ENCODE peak calls at places on chromosomes 7 and 10, in four cellular contexts. One of them, this sample, is unnamed.
A peak's percentile ranks its signal among the peaks of the same experiment; 100 is the strongest.

GRCh38 chr10:78510566-78511323 is 477.1 kb downstream of the RPS24 start:
- DNase-seq in NCI-H2171 treated with DMSO at 0.1 percent for 48 hours: peak; percentile 43
- DNase-seq in NAMALWA: no peak
- DNase-seq in Calu3: no peak
- DNase-seq in this sample: no peak

GRCh38 chr7:35714862-35715261 is 19.9 kb upstream of the HERPUD2 start:
- DNase-seq in NAMALWA: no peak
- DNase-seq in Calu3: peak; percentile 42
- DNase-seq in NCI-H2171 treated with DMSO at 0.1 percent for 48 hours: no peak
- DNase-seq in this sample: no peak

GRCh38 chr7:130959743-130960207 is 225.8 kb upstream of the KLF14 start:
- DNase-seq in Calu3: peak; percentile 63
- DNase-seq in NAMALWA: peak; percentile 94
- DNase-seq in NCI-H2171 treated with DMSO at 0.1 percent for 48 hours: no peak
- DNase-seq in this sample: peak; percentile 98

GRCh38 chr7:27262121-27262520 is 19.5 kb downstream of the EVX1 start:
- DNase-seq in NCI-H2171 treated with DMSO at 0.1 percent for 48 hours: no peak
- DNase-seq in NAMALWA: no peak
- DNase-seq in Calu3: no peak
- DNase-seq in this sample: no peak

GRCh38 chr10:24483701-24484100 is 240.0 kb downstream of the ARHGAP21 start:
- DNase-seq in NCI-H2171 treated with DMSO at 0.1 percent for 48 hours: no peak
- DNase-seq in NAMALWA: no peak
- DNase-seq in Calu3: peak; percentile 88
- DNase-seq in this sample: peak; percentile 50

GRCh38 chr7:16298221-16298620 is 123.1 kb downstream of the CRPPA start:
- DNase-seq in Calu3: no peak
- DNase-seq in NAMALWA: no peak
- DNase-seq in NCI-H2171 treated with DMSO at 0.1 percent for 48 hours: no peak
- DNase-seq in this sample: no peak

GRCh38 chr10:110661292-110661691 is 17.2 kb downstream of the RBM20 start:
- DNase-seq in NAMALWA: no peak
- DNase-seq in NCI-H2171 treated with DMSO at 0.1 percent for 48 hours: no peak
- DNase-seq in Calu3: no peak
- DNase-seq in this sample: no peak

GRCh38 chr10:35237766-35238512 is 98.4 kb upstream of the CCNY start:
- DNase-seq in NCI-H2171 treated with DMSO at 0.1 percent for 48 hours: no peak
- DNase-seq in Calu3: no peak
- DNase-seq in NAMALWA: no peak
- DNase-seq in this sample: no peak

GRCh38 chr10:52319926-52320325 is 5.8 kb downstream of the DKK1 start:
- DNase-seq in NCI-H2171 treated with DMSO at 0.1 percent for 48 hours: no peak
- DNase-seq in Calu3: no peak
- DNase-seq in NAMALWA: no peak
- DNase-seq in this sample: no peak

GRCh38 chr10:34816067-34817002 is 1.2 kb upstream of the PARD3 start:
- DNase-seq in NAMALWA: no peak
- DNase-seq in Calu3: peak; percentile 14
- DNase-seq in NCI-H2171 treated with DMSO at 0.1 percent for 48 hours: peak; percentile 27
- DNase-seq in this sample: peak; percentile 38

GRCh38 chr10:122267849-122268737 is 3.0 kb upstream of the BTBD16 start:
- DNase-seq in Calu3: peak; percentile 61
- DNase-seq in NAMALWA: peak; percentile 54
- DNase-seq in NCI-H2171 treated with DMSO at 0.1 percent for 48 hours: peak; percentile 23
- DNase-seq in this sample: peak; percentile 62

GRCh38 chr7:54705436-54705835 is 53.6 kb downstream of the SEC61G start:
- DNase-seq in NAMALWA: no peak
- DNase-seq in Calu3: peak; percentile 71
- DNase-seq in NCI-H2171 treated with DMSO at 0.1 percent for 48 hours: no peak
- DNase-seq in this sample: peak; percentile 95

GRCh38 chr10:58834093-58834674 is 321.5 kb downstream of the BICC1 start:
- DNase-seq in NCI-H2171 treated with DMSO at 0.1 percent for 48 hours: no peak
- DNase-seq in Calu3: no peak
- DNase-seq in NAMALWA: no peak
- DNase-seq in this sample: no peak

GRCh38 chr10:48896756-48897437 is 42.7 kb downstream of the LRRC18 start:
- DNase-seq in NCI-H2171 treated with DMSO at 0.1 percent for 48 hours: no peak
- DNase-seq in Calu3: no peak
- DNase-seq in NAMALWA: no peak
- DNase-seq in this sample: no peak

GRCh38 chr10:94129393-94130130 is 135.8 kb downstream of the PLCE1 start:
- DNase-seq in NCI-H2171 treated with DMSO at 0.1 percent for 48 hours: no peak
- DNase-seq in NAMALWA: no peak
- DNase-seq in Calu3: no peak
- DNase-seq in this sample: peak; percentile 17

GRCh38 chr7:44348300-44348699 is 22.9 kb upstream of the CAMK2B start:
- DNase-seq in NAMALWA: peak; percentile 79
- DNase-seq in Calu3: peak; percentile 46
- DNase-seq in NCI-H2171 treated with DMSO at 0.1 percent for 48 hours: no peak
- DNase-seq in this sample: peak; percentile 71

GRCh38 chr7:85115006-85115405 is 71.8 kb downstream of the SEMA3D start:
- DNase-seq in NCI-H2171 treated with DMSO at 0.1 percent for 48 hours: no peak
- DNase-seq in NAMALWA: no peak
- DNase-seq in Calu3: no peak
- DNase-seq in this sample: no peak

GRCh38 chr10:128174581-128175559 is 48.6 kb upstream of the MKI67 start:
- DNase-seq in NAMALWA: no peak
- DNase-seq in Calu3: no peak
- DNase-seq in NCI-H2171 treated with DMSO at 0.1 percent for 48 hours: peak; percentile 47
- DNase-seq in this sample: no peak

GRCh38 chr7:95395755-95396135 is 430 bp downstream of the PON3 start:
- DNase-seq in NCI-H2171 treated with DMSO at 0.1 percent for 48 hours: no peak
- DNase-seq in NAMALWA: no peak
- DNase-seq in Calu3: no peak
- DNase-seq in this sample: no peak

GRCh38 chr7:27939893-27940292 is 199.9 kb downstream of the TAX1BP1 start:
- DNase-seq in NCI-H2171 treated with DMSO at 0.1 percent for 48 hours: no peak
- DNase-seq in Calu3: no peak
- DNase-seq in NAMALWA: no peak
- DNase-seq in this sample: no peak

GRCh38 chr10:15712903-15713302 is 6.8 kb downstream of the ITGA8 start:
- DNase-seq in Calu3: no peak
- DNase-seq in NCI-H2171 treated with DMSO at 0.1 percent for 48 hours: no peak
- DNase-seq in NAMALWA: no peak
- DNase-seq in this sample: no peak

GRCh38 chr10:114103286-114103685 is 59.6 kb downstream of the ADRB1 start:
- DNase-seq in Calu3: no peak
- DNase-seq in NAMALWA: peak; percentile 51
- DNase-seq in NCI-H2171 treated with DMSO at 0.1 percent for 48 hours: peak; percentile 23
- DNase-seq in this sample: peak; percentile 73

GRCh38 chr7:78852951-78853350 is 600.5 kb downstream of the MAGI2 start:
- DNase-seq in NCI-H2171 treated with DMSO at 0.1 percent for 48 hours: no peak
- DNase-seq in NAMALWA: no peak
- DNase-seq in Calu3: no peak
- DNase-seq in this sample: no peak

GRCh38 chr7:98933321-98933720 is 55.0 kb downstream of the TRRAP start:
- DNase-seq in Calu3: no peak
- DNase-seq in NCI-H2171 treated with DMSO at 0.1 percent for 48 hours: no peak
- DNase-seq in NAMALWA: no peak
- DNase-seq in this sample: no peak

GRCh38 chr10:124648738-124649137 is 95.4 kb downstream of the FAM53B start:
- DNase-seq in NAMALWA: peak; percentile 39
- DNase-seq in Calu3: no peak
- DNase-seq in NCI-H2171 treated with DMSO at 0.1 percent for 48 hours: peak; percentile 47
- DNase-seq in this sample: no peak

GRCh38 chr7:131890191-131890590 is 333.8 kb upstream of the PODXL start:
- DNase-seq in Calu3: no peak
- DNase-seq in NCI-H2171 treated with DMSO at 0.1 percent for 48 hours: no peak
- DNase-seq in NAMALWA: no peak
- DNase-seq in this sample: no peak

This sample was measured in ACHN.